ENCODE peak calls at places on chromosomes 3 and 15, in eight cellular contexts. N is HCT116, O is sigmoid colon, Q is K562, G is breast epithelium, T is GM23338, I is prostate gland, V is spleen. D is an unnamed sample. For H3K4me1, the result is how much of the 10 kb centered on the place peaks cover.

GRCh38 chr3:50245831-50246516 is 10.0 kb downstream of the GNAI2 start:
- DNase-seq in N (no peak), O (peak), Q (peak), G (peak), T (peak), I (peak), V (peak), D (peak)

GRCh38 chr15:52441846-52442245 is 86.8 kb downstream of the MYO5A start:
- DNase-seq in N (no peak), O (no peak), Q (no peak), G (no peak), T (no peak), I (no peak), V (no peak), D (no peak)

GRCh38 chr15:37872661-37873060 is 61.8 kb upstream of the TMCO5A start:
- DNase-seq in N (no peak), O (no peak), Q (no peak), G (no peak), T (no peak), I (no peak), V (no peak), D (no peak)

GRCh38 chr3:106185949-106186348 is 317.1 kb upstream of the CBLB start:
- DNase-seq in N (no peak), O (no peak), Q (no peak), G (no peak), T (no peak), I (no peak), V (no peak), D (no peak)

GRCh38 chr3:124860599-124860998 is 26.6 kb downstream of the ITGB5 start:
- DNase-seq in N (peak), O (peak), Q (no peak), G (peak), T (no peak), I (peak), V (no peak), D (no peak)

GRCh38 chr3:168100777-168101492 is 5.2 kb upstream of the GOLIM4 start:
- DNase-seq in N (no peak), O (no peak), Q (no peak), G (no peak), T (no peak), I (no peak), V (no peak), D (no peak)

GRCh38 chr3:69051796-69052566 is at the start of gene TMF1:
- DNase-seq in N (peak), O (peak), Q (peak), G (peak), T (peak), I (peak), V (peak), D (peak)

GRCh38 chr15:93291380-93291779 is 202.4 kb upstream of the RGMA start:
- DNase-seq in N (no peak), O (no peak), Q (no peak), G (no peak), T (no peak), I (no peak), V (no peak), D (no peak)

GRCh38 chr3:81554805-81555204 is 206.6 kb downstream of the GBE1 start:
- DNase-seq in N (no peak), O (no peak), Q (no peak), G (no peak), T (peak), I (no peak), V (no peak), D (no peak)

GRCh38 chr15:53256457-53256856 is 466.3 kb upstream of the ONECUT1 start:
- DNase-seq in N (no peak), O (no peak), Q (no peak), G (no peak), T (no peak), I (no peak), V (no peak), D (no peak)

GRCh38 chr3:55458398-55458797 is 28.7 kb downstream of the WNT5A start:
- DNase-seq in N (no peak), O (no peak), Q (no peak), G (no peak), T (no peak), I (no peak), V (no peak), D (no peak)

GRCh38 chr3:176734146-176734545 is 463.1 kb downstream of the TBL1XR1 start:
- DNase-seq in N (no peak), O (no peak), Q (no peak), G (no peak), T (peak), I (no peak), V (no peak), D (no peak)

GRCh38 chr3:113698213-113698742 is 1.8 kb upstream of the USF3 start:
- DNase-seq in N (no peak), O (no peak), Q (no peak), G (no peak), T (no peak), I (no peak), V (no peak), D (no peak)

DNA sequence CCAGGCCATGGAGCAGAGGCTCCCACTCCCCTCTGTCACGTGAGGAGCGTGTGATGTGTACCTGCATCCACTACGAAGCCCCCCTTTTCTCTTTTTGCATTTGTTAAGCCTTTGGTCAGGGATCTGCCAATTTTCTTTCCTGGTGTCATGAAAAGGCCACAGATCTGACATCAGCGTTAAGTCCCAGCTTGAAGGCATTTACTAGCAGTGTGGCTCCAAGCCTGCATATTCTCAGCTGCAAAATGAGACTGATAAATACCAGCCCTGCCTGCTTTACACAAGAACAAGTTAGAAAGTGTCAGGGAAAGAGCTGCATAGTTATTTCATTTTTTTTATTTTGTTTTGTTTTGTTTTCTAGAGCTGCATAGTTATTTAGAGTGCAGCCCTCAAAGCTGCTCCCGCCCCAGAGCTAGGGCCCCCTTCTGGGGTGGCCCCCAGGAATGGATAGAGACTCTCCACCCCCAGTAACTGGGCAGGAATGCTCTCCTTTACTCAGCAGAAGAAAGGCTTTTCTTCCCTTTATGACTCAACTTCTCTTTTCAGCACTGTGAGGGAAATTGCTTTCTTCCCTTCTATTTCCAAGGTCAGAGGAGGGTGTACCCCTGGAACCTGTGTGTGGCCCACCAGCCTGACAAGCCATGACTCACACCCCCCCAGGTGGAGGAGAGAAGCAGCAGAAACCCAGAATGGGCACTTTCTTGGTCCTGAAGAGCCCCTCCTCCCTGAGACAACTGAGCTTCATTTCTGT is 2.5 kb upstream of the ANKRD63 start:
- DNase-seq in N (no peak), O (no peak), Q (no peak), G (no peak), T (no peak), I (no peak), V (no peak), D (no peak)
- H3K4me1 ChIP-seq in N (under half), O (under half), Q (under half), G (under half), T (under half), I (under half), V (under half), D (under half)

GRCh38 chr3:119598410-119599098 is 869 bp downstream of the PLA1A start:
- DNase-seq in N (no peak), O (no peak), Q (no peak), G (no peak), T (no peak), I (no peak), V (no peak), D (no peak)

GRCh38 chr3:119601154-119601553 is 3.5 kb downstream of the PLA1A start:
- DNase-seq in N (no peak), O (no peak), Q (no peak), G (no peak), T (no peak), I (no peak), V (no peak), D (no peak)

GRCh38 chr3:119602676-119603075 is 5.0 kb downstream of the PLA1A start:
- DNase-seq in N (no peak), O (no peak), Q (no peak), G (no peak), T (no peak), I (no peak), V (no peak), D (no peak)

GRCh38 chr3:119599558-119600174 is 2.0 kb downstream of the PLA1A start:
- DNase-seq in N (no peak), O (no peak), Q (no peak), G (no peak), T (no peak), I (no peak), V (no peak), D (no peak)

DNA sequence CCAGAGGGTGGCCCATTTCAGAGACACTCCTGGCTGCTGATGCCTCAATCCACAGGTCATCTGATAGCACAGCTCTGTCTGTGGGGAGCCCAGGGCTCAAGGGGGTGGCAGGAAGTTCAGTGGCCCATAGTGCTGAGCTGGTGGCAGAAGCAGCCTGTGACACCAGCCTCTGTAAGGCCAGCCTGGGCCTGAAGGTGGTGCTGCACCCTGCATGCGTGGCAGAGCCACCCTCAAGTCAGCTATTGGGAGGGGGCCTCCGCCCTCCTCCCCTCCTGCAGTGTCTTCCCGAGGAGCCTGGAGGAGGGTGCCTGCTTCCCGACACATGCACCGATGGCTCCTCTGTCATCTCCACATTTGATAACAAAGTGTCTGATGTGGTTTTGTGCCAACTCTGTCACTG is 3.0 kb downstream of the PLA1A start:
- DNase-seq in N (peak), O (no peak), Q (peak), G (no peak), T (peak), I (no peak), V (peak), D (no peak)
- TF ChIP-seq POLR2AphosphoS5 in N (no peak), O (no peak), Q (no peak), G (no peak), T (no peak), I (no peak), V (no peak), D (no peak)

GRCh38 chr3:62238431-62238830 is 134.9 kb downstream of the FEZF2 start:
- DNase-seq in N (no peak), O (no peak), Q (no peak), G (no peak), T (no peak), I (no peak), V (no peak), D (no peak)

GRCh38 chr3:62246094-62246493 is 127.3 kb downstream of the FEZF2 start:
- DNase-seq in N (no peak), O (no peak), Q (no peak), G (no peak), T (no peak), I (no peak), V (no peak), D (no peak)

GRCh38 chr3:62241279-62241678 is 132.1 kb downstream of the FEZF2 start:
- DNase-seq in N (no peak), O (no peak), Q (no peak), G (no peak), T (no peak), I (no peak), V (no peak), D (peak)

GRCh38 chr3:62246985-62247384 is 126.4 kb downstream of the FEZF2 start:
- DNase-seq in N (no peak), O (no peak), Q (no peak), G (no peak), T (no peak), I (no peak), V (no peak), D (no peak)

GRCh38 chr3:62242846-62243245 is 130.5 kb downstream of the FEZF2 start:
- DNase-seq in N (no peak), O (no peak), Q (no peak), G (no peak), T (peak), I (no peak), V (no peak), D (no peak)
- H3K4me1 ChIP-seq in N (under half), O (under half), Q (under half), G (under half), T (under half), I (under half), V (under half), D (under half)

GRCh38 chr3:104604326-104605010 is 762.2 kb upstream of the ALCAM start:
- DNase-seq in N (peak), O (no peak), Q (no peak), G (no peak), T (peak), I (no peak), V (no peak), D (no peak)

GRCh38 chr3:104612218-104612617 is 754.5 kb upstream of the ALCAM start:
- DNase-seq in N (no peak), O (no peak), Q (no peak), G (peak), T (no peak), I (peak), V (no peak), D (no peak)

GRCh38 chr3:104610730-104611652 is 755.7 kb upstream of the ALCAM start:
- DNase-seq in N (no peak), O (no peak), Q (no peak), G (peak), T (peak), I (peak), V (no peak), D (no peak)

DNA sequence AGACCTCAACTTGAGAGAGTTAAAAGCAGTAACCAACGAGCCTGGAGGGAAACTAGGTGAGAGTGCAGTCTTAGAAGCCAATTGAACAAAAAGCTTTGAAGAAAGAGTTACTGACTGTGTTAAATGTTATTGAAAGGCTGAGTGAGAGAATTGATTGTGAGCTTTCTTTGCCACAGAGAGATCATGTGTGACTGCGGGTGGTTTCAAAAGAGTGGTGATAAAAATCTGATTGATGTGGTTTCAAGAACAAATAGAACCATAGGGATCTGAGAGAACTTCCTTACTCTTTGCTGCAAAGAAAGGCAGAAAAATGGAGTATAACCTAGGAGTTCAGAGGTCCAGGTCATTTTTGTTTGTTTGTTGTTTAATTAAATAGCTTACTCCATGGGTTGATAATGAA is 759.9 kb upstream of the ALCAM start:
- DNase-seq in N (no peak), O (no peak), Q (no peak), G (no peak), T (no peak), I (no peak), V (no peak), D (no peak)
- TF ChIP-seq POLR2AphosphoS5 in N (no peak), O (no peak), Q (no peak), G (no peak), T (no peak), I (peak), V (no peak), D (no peak)

GRCh38 chr3:46661776-46662766 is 31.4 kb downstream of the ALS2CL start:
- DNase-seq in N (no peak), O (peak), Q (no peak), G (no peak), T (peak), I (no peak), V (no peak), D (no peak)

GRCh38 chr3:46656778-46657556 is 36.5 kb downstream of the ALS2CL start:
- DNase-seq in N (no peak), O (no peak), Q (no peak), G (no peak), T (no peak), I (no peak), V (no peak), D (peak)

GRCh38 chr3:46660003-46660402 is 33.5 kb downstream of the ALS2CL start:
- DNase-seq in N (no peak), O (no peak), Q (no peak), G (no peak), T (no peak), I (no peak), V (no peak), D (peak)

GRCh38 chr3:46660543-46661523 is 32.6 kb downstream of the ALS2CL start:
- DNase-seq in N (no peak), O (peak), Q (no peak), G (peak), T (no peak), I (peak), V (no peak), D (peak)

DNA sequence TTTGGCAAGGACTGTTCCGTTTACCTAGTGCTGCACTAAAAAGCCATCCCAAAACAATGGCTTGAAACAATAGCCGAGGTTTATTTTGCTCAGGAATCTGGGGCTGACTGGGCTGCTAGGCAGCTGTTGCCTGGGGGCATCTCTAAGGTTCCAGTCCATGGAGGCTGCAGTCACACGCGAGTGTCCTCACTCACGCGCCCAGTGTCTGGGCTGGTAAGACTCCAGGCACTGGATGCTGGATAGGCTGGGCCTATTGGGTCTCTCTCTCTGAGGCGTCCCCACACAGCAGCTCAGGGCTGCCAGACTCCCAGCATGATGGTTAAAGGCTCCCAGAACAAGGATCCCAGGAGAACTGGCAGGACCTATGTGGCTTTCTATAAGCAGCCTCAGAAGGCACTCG is 34.2 kb downstream of the ALS2CL start:
- DNase-seq in N (no peak), O (peak), Q (no peak), G (no peak), T (peak), I (no peak), V (no peak), D (peak)
- H3K4me1 ChIP-seq in N (under half), O (under half), Q (under half), G (under half), T (half or more), I (under half), V (under half), D (under half)

DNA sequence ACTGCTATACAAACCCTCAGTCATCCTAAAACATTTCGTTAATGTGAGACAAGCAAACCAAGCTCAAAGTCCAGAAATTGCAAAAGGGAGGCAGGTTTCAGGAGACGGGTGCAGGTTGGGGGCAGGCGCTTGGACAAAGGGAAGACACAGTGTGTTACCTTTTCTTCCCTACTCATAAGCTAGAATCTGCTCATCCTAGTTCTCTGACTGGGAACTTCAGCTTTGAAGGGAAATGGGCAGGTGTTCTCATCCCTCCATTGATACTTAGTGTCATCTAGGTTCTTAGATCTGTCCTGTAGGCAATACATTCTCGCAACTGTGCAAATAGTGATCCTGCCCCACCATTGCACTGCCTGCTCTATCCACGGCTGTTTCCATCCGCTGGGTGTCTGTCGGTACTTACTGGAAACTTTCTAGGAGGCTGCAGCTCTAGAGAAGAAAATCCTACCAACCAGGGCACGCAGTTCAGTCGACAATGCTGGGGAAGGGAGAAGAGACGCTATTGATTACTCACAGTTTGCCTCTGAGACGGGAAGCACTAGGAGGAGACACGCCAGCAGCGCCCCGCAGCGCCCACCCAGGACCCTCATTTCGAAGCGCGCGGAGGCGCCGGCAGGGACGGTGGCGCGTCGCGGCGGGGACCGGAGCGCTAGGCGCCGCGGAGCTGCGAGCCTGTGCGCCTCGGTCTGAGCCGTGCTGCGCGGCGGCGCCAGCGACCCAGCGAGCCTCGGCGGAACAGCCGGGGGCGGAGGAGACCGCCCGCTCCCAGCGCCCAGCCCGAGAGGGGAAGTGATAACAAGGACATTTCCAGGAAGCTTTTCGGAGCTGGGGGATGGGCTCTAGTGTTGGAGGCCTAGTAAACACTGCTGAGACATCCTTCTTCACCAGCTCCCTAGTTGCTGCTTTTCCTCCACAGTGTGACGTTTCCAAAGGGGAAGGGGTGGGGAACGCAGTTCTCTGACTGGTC is at the start of gene PROS1:
- DNase-seq in N (peak), O (peak), Q (peak), G (peak), T (peak), I (peak), V (peak), D (peak)
- TF ChIP-seq POLR2AphosphoS5 in N (no peak), O (no peak), Q (no peak), G (no peak), T (peak), I (peak), V (peak), D (peak)

GRCh38 chr3:188268336-188268735 is 114.4 kb downstream of the LPP start:
- DNase-seq in N (no peak), O (no peak), Q (no peak), G (no peak), T (no peak), I (no peak), V (no peak), D (no peak)

GRCh38 chr3:188271226-188271894 is 117.4 kb downstream of the LPP start:
- DNase-seq in N (no peak), O (no peak), Q (no peak), G (no peak), T (no peak), I (no peak), V (no peak), D (no peak)

GRCh38 chr3:188272481-188273372 is 118.8 kb downstream of the LPP start:
- DNase-seq in N (no peak), O (no peak), Q (no peak), G (no peak), T (no peak), I (no peak), V (no peak), D (no peak)

GRCh38 chr3:188269040-188269439 is 115.1 kb downstream of the LPP start:
- DNase-seq in N (no peak), O (no peak), Q (no peak), G (no peak), T (no peak), I (no peak), V (no peak), D (no peak)

DNA sequence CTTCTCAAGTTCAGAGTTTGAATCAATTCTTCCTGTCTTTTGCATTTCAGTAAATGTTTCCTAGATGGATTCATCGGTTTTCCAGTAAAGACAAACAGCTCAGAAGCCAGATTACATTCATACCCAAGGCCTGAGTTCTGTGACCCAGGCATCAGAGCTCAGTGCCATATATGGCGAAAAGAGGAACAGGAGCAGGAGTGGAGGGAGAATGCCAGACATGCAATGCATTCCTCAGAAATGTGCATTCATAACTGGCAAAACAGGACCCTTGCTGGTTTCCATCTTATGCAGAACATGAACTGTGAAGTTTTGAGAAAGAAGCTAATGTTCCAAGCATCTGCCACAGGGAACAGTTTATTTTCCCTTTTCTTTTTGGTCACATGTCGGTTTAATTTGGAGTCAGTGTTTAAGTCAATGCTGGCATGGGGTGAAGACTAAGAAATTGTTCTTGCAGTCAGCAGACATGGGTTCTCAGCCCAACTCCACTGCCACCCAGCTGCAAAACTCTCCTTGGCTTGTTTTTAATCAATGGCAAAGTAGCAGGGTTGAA is 116.5 kb downstream of the LPP start:
- DNase-seq in N (no peak), O (no peak), Q (no peak), G (peak), T (no peak), I (no peak), V (no peak), D (no peak)
- H3K4me1 ChIP-seq in N (under half), O (half or more), Q (under half), G (under half), T (under half), I (under half), V (under half), D (half or more)

D was measured in esophagus muscularis mucosa.